ENCODE peak calls at places on chromosomes 11 and 22, in four cellular contexts. One of them, this sample, is unnamed.

GRCh38 chr11:124970925-124971324 is 16.9 kb downstream of the CCDC15 start:
- DNase-seq in HepG2: peak; percentile 27
- DNase-seq in HCT116: peak; percentile 42
- DNase-seq in K562: peak; percentile 4
- DNase-seq in this sample: no peak

GRCh38 chr11:133476570-133477262 is 55.6 kb downstream of the OPCML start:
- DNase-seq in HepG2: no peak
- DNase-seq in HCT116: no peak
- DNase-seq in K562: no peak
- DNase-seq in this sample: no peak

GRCh38 chr11:76803811-76804600 is 20.9 kb downstream of the TSKU start:
- DNase-seq in HCT116: no peak
- DNase-seq in HepG2: no peak
- DNase-seq in K562: no peak
- DNase-seq in this sample: no peak

GRCh38 chr11:488579-488978 is 18.5 kb downstream of the RNH1 start:
- DNase-seq in HCT116: no peak
- DNase-seq in K562: no peak
- DNase-seq in HepG2: no peak
- DNase-seq in this sample: no peak

GRCh38 chr11:27806122-27806521 is 105.9 kb upstream of the BDNF start:
- DNase-seq in HepG2: no peak
- DNase-seq in HCT116: no peak
- DNase-seq in K562: no peak
- DNase-seq in this sample: no peak

GRCh38 chr22:26848244-26848920 is 191.0 kb downstream of the MIAT start:
- DNase-seq in K562: no peak
- DNase-seq in HepG2: no peak
- DNase-seq in HCT116: no peak
- DNase-seq in this sample: no peak

GRCh38 chr22:23370251-23370650 is 189.9 kb downstream of the BCR start:
- DNase-seq in HepG2: no peak
- DNase-seq in HCT116: no peak
- DNase-seq in K562: no peak
- DNase-seq in this sample: no peak

GRCh38 chr11:26188559-26188958 is 143.4 kb upstream of the ANO3 start:
- DNase-seq in K562: no peak
- DNase-seq in HepG2: no peak
- DNase-seq in HCT116: no peak
- DNase-seq in this sample: no peak

GRCh38 chr11:113874920-113875413 is 405 bp downstream of the USP28 start:
- DNase-seq in K562: no peak
- DNase-seq in HCT116: no peak
- DNase-seq in HepG2: no peak
- DNase-seq in this sample: no peak

GRCh38 chr11:6258571-6258998 is 1.1 kb upstream of the CCKBR start:
- DNase-seq in K562: no peak
- DNase-seq in HCT116: no peak
- DNase-seq in HepG2: no peak
- DNase-seq in this sample: no peak

GRCh38 chr22:30909306-30909705 is 59.3 kb downstream of the MORC2 start:
- DNase-seq in HCT116: no peak
- DNase-seq in K562: no peak
- DNase-seq in HepG2: no peak
- DNase-seq in this sample: no peak

GRCh38 chr11:827861-828167 is at the start of gene CRACR2B:
- DNase-seq in HCT116: no peak
- DNase-seq in K562: peak; percentile 72
- DNase-seq in HepG2: no peak
- DNase-seq in this sample: no peak

GRCh38 chr22:40400173-40400572 is 29.8 kb downstream of the SGSM3 start:
- DNase-seq in K562: no peak
- DNase-seq in HepG2: no peak
- DNase-seq in HCT116: no peak
- DNase-seq in this sample: no peak

GRCh38 chr11:4643084-4643483 is 698 bp upstream of the OR51E1 start:
- DNase-seq in HCT116: no peak
- DNase-seq in HepG2: no peak
- DNase-seq in K562: no peak
- DNase-seq in this sample: no peak

GRCh38 chr11:133928628-133929059 is 28.1 kb downstream of the IGSF9B start:
- DNase-seq in K562: no peak
- DNase-seq in HCT116: no peak
- DNase-seq in HepG2: no peak
- DNase-seq in this sample: no peak

GRCh38 chr22:25054943-25055511 is 102.5 kb downstream of the KIAA1671 start:
- DNase-seq in HCT116: no peak
- DNase-seq in HepG2: no peak
- DNase-seq in K562: no peak
- DNase-seq in this sample: no peak

GRCh38 chr22:38035530-38035885 is 21.7 kb upstream of the PICK1 start:
- DNase-seq in HepG2: no peak
- DNase-seq in HCT116: no peak
- DNase-seq in K562: no peak
- DNase-seq in this sample: no peak

GRCh38 chr11:120208777-120209176 is 2.1 kb upstream of the OAF start:
- DNase-seq in K562: peak; percentile 23
- DNase-seq in HepG2: peak; percentile 86
- DNase-seq in HCT116: no peak
- DNase-seq in this sample: no peak

GRCh38 chr11:81030186-81030585 is 1589.4 kb upstream of the TENM4 start:
- DNase-seq in K562: no peak
- DNase-seq in HepG2: no peak
- DNase-seq in HCT116: no peak
- DNase-seq in this sample: no peak

GRCh38 chr11:73350908-73351636 is 25.1 kb upstream of the RELT start:
- DNase-seq in HCT116: peak; percentile 41
- DNase-seq in K562: peak; percentile 71
- DNase-seq in HepG2: peak; percentile 40
- DNase-seq in this sample: peak; percentile 48

GRCh38 chr22:40721266-40721665 is 42.0 kb downstream of the MCHR1 start:
- DNase-seq in HCT116: no peak
- DNase-seq in K562: peak; percentile 24
- DNase-seq in HepG2: peak; percentile 40
- DNase-seq in this sample: no peak

GRCh38 chr11:34565417-34566208 is 52.0 kb upstream of the ELF5 start:
- DNase-seq in K562: peak; percentile 52
- DNase-seq in HepG2: peak; percentile 34
- DNase-seq in HCT116: peak; percentile 32
- DNase-seq in this sample: peak; percentile 18

GRCh38 chr11:124879999-124880611 is 14.9 kb downstream of the ROBO3 start:
- DNase-seq in HCT116: no peak
- DNase-seq in K562: peak; percentile 13
- DNase-seq in HepG2: no peak
- DNase-seq in this sample: no peak

GRCh38 chr11:2645779-2646118 is 54.0 kb downstream of the KCNQ1OT1 start:
- DNase-seq in HCT116: no peak
- DNase-seq in K562: no peak
- DNase-seq in HepG2: no peak
- DNase-seq in this sample: no peak
- H3K9me3 ChIP-seq in HCT116: peaks cover 21% of the 10 kb centered on the region
- H3K9me3 ChIP-seq in K562: peaks cover 22% of the 10 kb centered on the region
- H3K9me3 ChIP-seq in HepG2: peaks cover 100% of the 10 kb centered on the region
- H3K9me3 ChIP-seq in this sample: peaks cover 58% of the 10 kb centered on the region

DNA sequence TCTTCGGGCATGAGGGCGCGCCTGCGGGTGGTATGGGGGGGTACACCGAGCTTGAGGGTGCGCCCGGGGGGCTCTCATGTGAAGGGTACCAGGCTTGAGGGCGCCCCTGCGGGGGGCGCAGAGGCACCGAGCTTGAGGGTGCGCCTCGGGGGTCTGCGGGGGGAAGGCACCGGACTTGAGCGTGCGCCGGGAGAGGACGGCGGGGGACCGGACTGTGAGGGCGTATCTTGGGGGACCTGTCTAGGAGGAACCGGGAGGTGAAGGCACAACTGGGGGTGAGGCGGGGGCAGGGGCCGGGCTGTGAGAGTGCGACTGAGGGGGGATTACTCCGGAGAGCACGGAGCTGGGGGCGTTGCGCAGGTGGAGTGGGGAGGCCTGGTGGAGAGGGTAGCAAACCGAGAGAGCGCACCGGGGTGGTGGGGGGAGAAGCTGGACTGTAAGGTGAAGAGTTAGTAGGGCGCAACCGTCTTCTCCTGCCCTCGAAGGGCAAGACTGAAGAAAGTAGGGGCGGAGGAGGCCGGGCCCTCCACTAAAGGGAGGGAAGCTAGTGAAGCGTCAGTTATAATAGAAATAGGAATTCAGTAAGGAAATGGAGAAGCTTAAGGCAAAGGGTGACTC is 1.1 kb upstream of the DDX6 start:
- DNase-seq in HepG2: no peak
- DNase-seq in HCT116: no peak
- DNase-seq in K562: peak; percentile 31
- DNase-seq in this sample: no peak
- TF ChIP-seq POLR2AphosphoS5 in HepG2: no peak
- TF ChIP-seq POLR2AphosphoS5 in HCT116: no peak
- TF ChIP-seq POLR2AphosphoS5 in K562: no peak
- TF ChIP-seq POLR2AphosphoS5 in this sample: no peak

GRCh38 chr11:30282289-30282631 is 40.6 kb upstream of the ARL14EP start:
- DNase-seq in HCT116: no peak
- DNase-seq in K562: no peak
- DNase-seq in HepG2: no peak
- DNase-seq in this sample: no peak
- TF ChIP-seq TCF7L2 in HCT116: no peak
- TF ChIP-seq TCF7L2 in K562: no peak
- TF ChIP-seq TCF7L2 in HepG2: no peak
- TF ChIP-seq TCF7L2 in this sample: no peak

GRCh38 chr11:38221295-38221694 is 1623.3 kb upstream of the RAG2 start:
- DNase-seq in HCT116: no peak
- DNase-seq in HepG2: no peak
- DNase-seq in K562: peak; percentile 23
- DNase-seq in this sample: no peak

DNA sequence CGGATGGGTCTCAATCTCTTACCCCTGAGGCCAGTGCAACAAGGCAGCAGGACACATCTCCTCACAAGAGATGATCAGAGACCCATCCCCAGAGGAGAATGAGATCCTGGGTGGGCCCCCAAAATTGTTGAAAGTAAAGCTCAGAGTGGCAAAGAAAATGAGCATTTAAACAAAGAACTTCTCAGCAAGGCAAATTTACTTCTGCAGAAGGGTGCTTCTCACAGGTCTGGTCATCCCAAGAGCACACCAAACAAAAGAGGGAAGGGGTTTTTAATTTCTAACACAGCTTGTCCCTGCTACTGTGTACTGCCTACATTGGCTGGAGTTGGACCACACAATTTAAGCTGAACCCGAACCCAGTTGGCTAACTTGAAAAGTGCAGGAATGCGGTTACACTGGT is 1628.6 kb upstream of the RAG2 start:
- DNase-seq in HCT116: no peak
- DNase-seq in HepG2: no peak
- DNase-seq in K562: no peak
- DNase-seq in this sample: no peak
- H3K9me3 ChIP-seq in HCT116: peaks cover 11% of the 10 kb centered on the region
- H3K9me3 ChIP-seq in HepG2: peaks cover 82% of the 10 kb centered on the region
- H3K9me3 ChIP-seq in K562: peaks cover 2% of the 10 kb centered on the region
- H3K9me3 ChIP-seq in this sample: peaks cover 10% of the 10 kb centered on the region

GRCh38 chr22:46117206-46118199 is 32.8 kb upstream of the PPARA start:
- DNase-seq in HCT116: no peak
- DNase-seq in HepG2: no peak
- DNase-seq in K562: no peak
- DNase-seq in this sample: no peak

GRCh38 chr22:46114518-46115387 is 35.6 kb upstream of the PPARA start:
- DNase-seq in HCT116: no peak
- DNase-seq in HepG2: no peak
- DNase-seq in K562: no peak
- DNase-seq in this sample: no peak

GRCh38 chr22:46116491-46116958 is 33.8 kb upstream of the PPARA start:
- DNase-seq in HCT116: peak; percentile 66
- DNase-seq in K562: peak; percentile 84
- DNase-seq in HepG2: peak; percentile 74
- DNase-seq in this sample: no peak

GRCh38 chr22:46115388-46115678 is 35.0 kb upstream of the PPARA start:
- DNase-seq in HepG2: no peak
- DNase-seq in K562: no peak
- DNase-seq in HCT116: no peak
- DNase-seq in this sample: no peak

GRCh38 chr22:46115755-46116490 is 34.4 kb upstream of the PPARA start:
- DNase-seq in K562: no peak
- DNase-seq in HCT116: no peak
- DNase-seq in HepG2: no peak
- DNase-seq in this sample: no peak
- TF ChIP-seq POLR2AphosphoS5 in K562: no peak
- TF ChIP-seq POLR2AphosphoS5 in HCT116: no peak
- TF ChIP-seq POLR2AphosphoS5 in HepG2: no peak
- TF ChIP-seq POLR2AphosphoS5 in this sample: no peak

GRCh38 chr11:68071281-68072048 is 32.6 kb downstream of the TCIRG1 start:
- DNase-seq in HCT116: no peak
- DNase-seq in HepG2: no peak
- DNase-seq in K562: no peak
- DNase-seq in this sample: no peak

GRCh38 chr11:68066742-68067141 is 27.9 kb downstream of the TCIRG1 start:
- DNase-seq in HepG2: no peak
- DNase-seq in K562: no peak
- DNase-seq in HCT116: no peak
- DNase-seq in this sample: no peak

GRCh38 chr11:68065841-68066240 is 27.0 kb downstream of the TCIRG1 start:
- DNase-seq in HCT116: no peak
- DNase-seq in HepG2: no peak
- DNase-seq in K562: no peak
- DNase-seq in this sample: no peak

GRCh38 chr11:68064876-68065275 is 26.1 kb downstream of the TCIRG1 start:
- DNase-seq in HCT116: no peak
- DNase-seq in HepG2: no peak
- DNase-seq in K562: no peak
- DNase-seq in this sample: no peak

GRCh38 chr11:68067991-68068390 is 29.2 kb downstream of the TCIRG1 start:
- DNase-seq in HCT116: no peak
- DNase-seq in K562: no peak
- DNase-seq in HepG2: no peak
- DNase-seq in this sample: no peak
- TF ChIP-seq TCF7L2 in HCT116: no peak
- TF ChIP-seq TCF7L2 in K562: no peak
- TF ChIP-seq TCF7L2 in HepG2: no peak
- TF ChIP-seq TCF7L2 in this sample: no peak

GRCh38 chr22:48676266-48677167 is 1151.2 kb downstream of the BRD1 start:
- DNase-seq in HCT116: no peak
- DNase-seq in K562: no peak
- DNase-seq in HepG2: no peak
- DNase-seq in this sample: no peak
- H3K9me3 ChIP-seq in HCT116: no peaks in the 10 kb centered on the region
- H3K9me3 ChIP-seq in K562: no peaks in the 10 kb centered on the region
- H3K9me3 ChIP-seq in HepG2: peaks cover 16% of the 10 kb centered on the region
- H3K9me3 ChIP-seq in this sample: no peaks in the 10 kb centered on the region

GRCh38 chr11:83156150-83156995 is 558 bp upstream of the PCF11 start:
- DNase-seq in K562: peak; percentile 99
- DNase-seq in HCT116: peak; percentile 99
- DNase-seq in HepG2: peak; percentile 100
- DNase-seq in this sample: peak; percentile 100
- TF ChIP-seq POLR2AphosphoS5 in K562: no peak
- TF ChIP-seq POLR2AphosphoS5 in HCT116: peak; percentile 88
- TF ChIP-seq POLR2AphosphoS5 in HepG2: peak; percentile 83
- TF ChIP-seq POLR2AphosphoS5 in this sample: peak; percentile 81